ENCODE peak calls at places on chromosomes 6 and 20, in six cellular contexts. B is upper lobe of left lung, N is GM12878, A is A549, X is heart left ventricle, Z is tibial nerve. D is an unnamed sample.

GRCh38 chr6:113908801-113909200 is 51.7 kb downstream of the MARCKS start:
- DNase-seq in B (no peak), N (no peak), A (no peak), X (no peak), Z (no peak), D (no peak)

GRCh38 chr6:152176219-152176745 is 368.8 kb downstream of the ESR1 start:
- DNase-seq in B (no peak), N (no peak), A (no peak), X (no peak), Z (no peak), D (no peak)

GRCh38 chr20:36085686-36086267 is 68.8 kb upstream of the EPB41L1 start:
- DNase-seq in B (no peak), N (no peak), A (peak; percentile 98), X (no peak), Z (no peak), D (no peak)

GRCh38 chr6:111723412-111723970 is 117.8 kb upstream of the TRAF3IP2 start:
- DNase-seq in B (no peak), N (no peak), A (no peak), X (no peak), Z (no peak), D (no peak)

GRCh38 chr20:62192635-62193034 is 9.8 kb downstream of the MTG2 start:
- DNase-seq in B (no peak), N (no peak), A (no peak), X (no peak), Z (no peak), D (peak; percentile 20)

GRCh38 chr6:39849764-39850163 is 57.6 kb downstream of the DAAM2 start:
- DNase-seq in B (no peak), N (no peak), A (no peak), X (no peak), Z (no peak), D (no peak)

GRCh38 chr6:452301-453067 is 60.9 kb downstream of the IRF4 start:
- DNase-seq in B (no peak), N (no peak), A (no peak), X (no peak), Z (peak; percentile 27), D (no peak)

GRCh38 chr6:75266716-75267291 is 17.8 kb downstream of the TMEM30A start:
- DNase-seq in B (no peak), N (no peak), A (peak; percentile 54), X (no peak), Z (no peak), D (no peak)

GRCh38 chr20:6909608-6910007 is 142.1 kb downstream of the BMP2 start:
- DNase-seq in B (no peak), N (no peak), A (no peak), X (no peak), Z (no peak), D (no peak)

GRCh38 chr20:47392721-47393073 is 36.2 kb upstream of the ZMYND8 start:
- DNase-seq in B (no peak), N (no peak), A (peak; percentile 84), X (no peak), Z (no peak), D (no peak)

GRCh38 chr6:143125896-143126573 is 65.3 kb downstream of the AIG1 start:
- DNase-seq in B (no peak), N (no peak), A (no peak), X (no peak), Z (no peak), D (no peak)

GRCh38 chr6:137878810-137879285 is 11.8 kb downstream of the TNFAIP3 start:
- DNase-seq in B (peak; percentile 55), N (no peak), A (no peak), X (peak; percentile 64), Z (no peak), D (no peak)

GRCh38 chr6:150281767-150282166 is 87.0 kb upstream of the IYD start:
- DNase-seq in B (no peak), N (no peak), A (no peak), X (no peak), Z (no peak), D (no peak)

GRCh38 chr6:142883011-142883410 is 62.0 kb downstream of the HIVEP2 start:
- DNase-seq in B (no peak), N (no peak), A (no peak), X (no peak), Z (no peak), D (no peak)

GRCh38 chr20:54708229-54708628 is 232.8 kb downstream of the DOK5 start:
- DNase-seq in B (no peak), N (no peak), A (no peak), X (no peak), Z (no peak), D (no peak)

GRCh38 chr20:37516697-37517370 is 4.2 kb upstream of the NNAT start:
- DNase-seq in B (no peak), N (no peak), A (no peak), X (no peak), Z (no peak), D (no peak)

GRCh38 chr6:70281923-70282902 is 20.7 kb downstream of the COL9A1 start:
- DNase-seq in B (peak; percentile 66), N (no peak), A (no peak), X (peak; percentile 50), Z (no peak), D (no peak)

GRCh38 chr6:161301338-161301737 is 27.5 kb upstream of the AGPAT4 start:
- DNase-seq in B (no peak), N (no peak), A (no peak), X (no peak), Z (no peak), D (no peak)

GRCh38 chr6:113356139-113356538 is 501.0 kb upstream of the MARCKS start:
- DNase-seq in B (no peak), N (no peak), A (peak; percentile 61), X (no peak), Z (no peak), D (no peak)

GRCh38 chr20:35681953-35682352 is 17.2 kb downstream of the NFS1 start:
- DNase-seq in B (no peak), N (no peak), A (no peak), X (no peak), Z (no peak), D (no peak)

GRCh38 chr20:38242848-38243449 is 17.6 kb downstream of the KIAA1755 start:
- DNase-seq in B (no peak), N (no peak), A (peak; percentile 71), X (no peak), Z (no peak), D (no peak)

DNA sequence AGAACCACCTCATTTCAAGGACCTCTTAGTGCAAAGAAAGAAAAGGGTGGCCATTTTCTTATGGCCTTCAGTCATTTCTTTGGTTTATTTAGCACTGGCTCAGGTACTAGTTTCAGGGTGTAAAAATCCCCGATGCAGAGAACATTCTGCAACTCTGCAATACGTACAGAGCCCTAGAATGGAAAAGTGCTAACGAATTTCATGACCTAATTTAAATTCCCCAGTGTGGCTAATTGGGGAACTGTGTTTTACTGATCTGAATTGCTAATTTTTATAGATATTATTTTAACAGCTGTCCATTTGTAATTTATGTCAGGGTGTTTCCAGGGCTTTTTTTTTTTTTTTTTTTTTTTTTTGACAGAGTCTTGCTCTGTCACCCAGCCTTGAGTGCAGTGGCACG is 160.7 kb downstream of the UST start:
- DNase-seq in B (no peak), N (no peak), A (no peak), X (no peak), Z (no peak), D (no peak)
- H3K4me3 ChIP-seq in B (no peak overlapping the region), N (no peak overlapping the region), A (no peak overlapping the region), X (no peak overlapping the region), Z (no peak overlapping the region), D (no peak overlapping the region)

DNA sequence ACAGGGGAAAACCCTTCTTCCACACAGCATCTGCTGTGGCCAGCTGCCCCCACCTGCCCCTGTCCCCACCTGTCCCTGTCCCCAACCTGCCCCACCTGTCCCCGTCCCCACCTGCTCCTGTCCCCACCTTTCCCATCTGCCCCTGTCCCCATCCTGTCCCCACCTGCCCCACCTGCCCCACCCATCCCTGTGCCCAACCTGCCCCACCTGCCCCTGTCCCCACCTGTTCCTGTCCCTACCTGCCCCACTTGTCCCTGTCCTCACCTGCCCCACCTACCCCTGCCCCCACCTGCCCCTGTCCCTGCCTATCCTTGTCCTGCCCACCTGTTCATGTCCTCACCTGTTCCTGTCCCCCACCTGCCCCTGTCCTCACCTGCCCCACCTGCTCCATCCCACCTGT is 6.4 kb upstream of the MYT1 start:
- DNase-seq in B (no peak), N (no peak), A (no peak), X (no peak), Z (no peak), D (no peak)
- H3K27ac ChIP-seq in B (no peak overlapping the region), N (no peak overlapping the region), A (no peak overlapping the region), X (no peak overlapping the region), Z (no peak overlapping the region), D (no peak overlapping the region)

GRCh38 chr6:85405175-85405852 is 44.6 kb upstream of the NT5E start:
- DNase-seq in B (no peak), N (peak; percentile 41), A (peak; percentile 89), X (no peak), Z (no peak), D (peak; percentile 57)
- TF ChIP-seq POLR2A in B (no peak), N (no peak), A (no peak), X (no peak), Z (no peak), D (no peak)

GRCh38 chr20:3805594-3806264 is 9.6 kb downstream of the CDC25B start:
- DNase-seq in B (peak; percentile 23), N (no peak), A (peak; percentile 72), X (no peak), Z (no peak), D (peak; percentile 47)

GRCh38 chr20:3808141-3808479 is 12.0 kb downstream of the CDC25B start:
- DNase-seq in B (peak; percentile 44), N (no peak), A (peak; percentile 99), X (peak; percentile 85), Z (peak; percentile 80), D (no peak)

GRCh38 chr20:3811421-3812258 is 8.7 kb upstream of the AP5S1 start:
- DNase-seq in B (peak; percentile 97), N (no peak), A (peak; percentile 100), X (peak; percentile 99), Z (peak; percentile 99), D (peak; percentile 99)

GRCh38 chr20:3812259-3812681 is 8.1 kb upstream of the AP5S1 start:
- DNase-seq in B (peak; percentile 68), N (no peak), A (no peak), X (no peak), Z (no peak), D (no peak)

GRCh38 chr20:3808544-3808943 is 11.8 kb upstream of the AP5S1 start:
- DNase-seq in B (no peak), N (no peak), A (no peak), X (no peak), Z (no peak), D (no peak)
- H3K4me3 ChIP-seq in B (peak overlapping the region; percentile 26), N (no peak overlapping the region), A (peak overlapping the region; percentile 13), X (no peak overlapping the region), Z (no peak overlapping the region), D (no peak overlapping the region)

DNA sequence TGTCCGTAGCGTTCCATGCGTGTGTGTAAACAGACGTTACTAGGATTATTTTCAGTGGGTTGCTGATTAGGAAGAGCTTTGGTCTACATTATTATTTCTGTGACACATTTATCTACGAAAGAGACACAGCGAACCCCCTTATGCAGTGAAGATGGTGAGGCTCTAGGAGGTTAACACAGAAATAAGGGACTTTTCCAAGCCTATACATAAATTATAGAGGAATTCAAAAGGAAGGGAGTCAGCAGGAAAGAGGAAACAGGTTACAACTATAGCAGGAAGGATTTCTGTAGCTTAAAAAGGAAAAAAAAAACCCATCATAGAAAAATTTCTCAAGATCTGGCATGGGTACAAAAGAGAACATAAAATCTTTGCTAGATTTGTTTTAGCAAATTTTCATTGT is 12.9 kb upstream of the RPS6KA2 start:
- DNase-seq in B (no peak), N (no peak), A (no peak), X (no peak), Z (no peak), D (no peak)
- H3K27ac ChIP-seq in B (peak overlapping the region; percentile 68), N (no peak overlapping the region), A (no peak overlapping the region), X (peak overlapping the region; percentile 57), Z (no peak overlapping the region), D (no peak overlapping the region)

D was measured in Peyer's patch.